ENCODE peak calls at places on chromosomes 7 and 10, in seven cellular contexts. One of them, this sample, is unnamed.

GRCh38 chr7:100803398-100804161 is 23.7 kb downstream of the EPHB4 start:
- DNase-seq in LHCN-M2: peak
- DNase-seq in EL: peak
- DNase-seq in aorta: peak
- DNase-seq in T47D: peak
- DNase-seq in foreskin keratinocyte: peak
- DNase-seq in activated CD8-positive, alpha-beta memory T cell treated with anti-CD3 and anti-CD28 coated beads for 48 hours: no peak
- DNase-seq in this sample: peak

GRCh38 chr7:11830582-11831382 is 1.2 kb downstream of the THSD7A start:
- DNase-seq in LHCN-M2: peak
- DNase-seq in EL: no peak
- DNase-seq in aorta: no peak
- DNase-seq in T47D: peak
- DNase-seq in foreskin keratinocyte: no peak
- DNase-seq in activated CD8-positive, alpha-beta memory T cell treated with anti-CD3 and anti-CD28 coated beads for 48 hours: no peak
- DNase-seq in this sample: no peak

GRCh38 chr10:6530211-6530840 is 49.8 kb downstream of the PRKCQ start:
- DNase-seq in LHCN-M2: no peak
- DNase-seq in EL: no peak
- DNase-seq in aorta: no peak
- DNase-seq in T47D: no peak
- DNase-seq in foreskin keratinocyte: no peak
- DNase-seq in activated CD8-positive, alpha-beta memory T cell treated with anti-CD3 and anti-CD28 coated beads for 48 hours: peak
- DNase-seq in this sample: no peak

GRCh38 chr7:23168111-23168885 is 13.6 kb upstream of the NUP42 start:
- DNase-seq in LHCN-M2: no peak
- DNase-seq in EL: no peak
- DNase-seq in aorta: no peak
- DNase-seq in T47D: no peak
- DNase-seq in foreskin keratinocyte: no peak
- DNase-seq in activated CD8-positive, alpha-beta memory T cell treated with anti-CD3 and anti-CD28 coated beads for 48 hours: no peak
- DNase-seq in this sample: no peak

GRCh38 chr7:45924283-45924682 is 3.2 kb upstream of the IGFBP3 start:
- DNase-seq in LHCN-M2: peak
- DNase-seq in EL: peak
- DNase-seq in aorta: peak
- DNase-seq in T47D: no peak
- DNase-seq in foreskin keratinocyte: peak
- DNase-seq in activated CD8-positive, alpha-beta memory T cell treated with anti-CD3 and anti-CD28 coated beads for 48 hours: no peak
- DNase-seq in this sample: no peak

GRCh38 chr10:67978749-67979148 is 94.3 kb downstream of the SIRT1 start:
- DNase-seq in LHCN-M2: no peak
- DNase-seq in EL: no peak
- DNase-seq in aorta: no peak
- DNase-seq in T47D: no peak
- DNase-seq in foreskin keratinocyte: no peak
- DNase-seq in activated CD8-positive, alpha-beta memory T cell treated with anti-CD3 and anti-CD28 coated beads for 48 hours: no peak
- DNase-seq in this sample: no peak

GRCh38 chr7:17371656-17372524 is 73.4 kb downstream of the AHR start:
- DNase-seq in LHCN-M2: peak
- DNase-seq in EL: peak
- DNase-seq in aorta: no peak
- DNase-seq in T47D: no peak
- DNase-seq in foreskin keratinocyte: peak
- DNase-seq in activated CD8-positive, alpha-beta memory T cell treated with anti-CD3 and anti-CD28 coated beads for 48 hours: no peak
- DNase-seq in this sample: no peak

GRCh38 chr10:71278691-71279588 is 40.1 kb upstream of the SLC29A3 start:
- DNase-seq in LHCN-M2: no peak
- DNase-seq in EL: no peak
- DNase-seq in aorta: no peak
- DNase-seq in T47D: no peak
- DNase-seq in foreskin keratinocyte: no peak
- DNase-seq in activated CD8-positive, alpha-beta memory T cell treated with anti-CD3 and anti-CD28 coated beads for 48 hours: no peak
- DNase-seq in this sample: no peak

GRCh38 chr10:69506487-69506833 is 55.2 kb downstream of the TSPAN15 start:
- DNase-seq in LHCN-M2: no peak
- DNase-seq in EL: no peak
- DNase-seq in aorta: no peak
- DNase-seq in T47D: no peak
- DNase-seq in foreskin keratinocyte: no peak
- DNase-seq in activated CD8-positive, alpha-beta memory T cell treated with anti-CD3 and anti-CD28 coated beads for 48 hours: no peak
- DNase-seq in this sample: no peak

GRCh38 chr7:98100088-98100487 is 6.6 kb upstream of the LMTK2 start:
- DNase-seq in LHCN-M2: no peak
- DNase-seq in EL: no peak
- DNase-seq in aorta: no peak
- DNase-seq in T47D: no peak
- DNase-seq in foreskin keratinocyte: no peak
- DNase-seq in activated CD8-positive, alpha-beta memory T cell treated with anti-CD3 and anti-CD28 coated beads for 48 hours: no peak
- DNase-seq in this sample: no peak

GRCh38 chr10:97222346-97222961 is 36.7 kb upstream of the SLIT1 start:
- DNase-seq in LHCN-M2: no peak
- DNase-seq in EL: no peak
- DNase-seq in aorta: no peak
- DNase-seq in T47D: no peak
- DNase-seq in foreskin keratinocyte: no peak
- DNase-seq in activated CD8-positive, alpha-beta memory T cell treated with anti-CD3 and anti-CD28 coated beads for 48 hours: no peak
- DNase-seq in this sample: no peak

GRCh38 chr10:18226336-18226735 is 86.1 kb downstream of the CACNB2 start:
- DNase-seq in LHCN-M2: no peak
- DNase-seq in EL: no peak
- DNase-seq in aorta: no peak
- DNase-seq in T47D: no peak
- DNase-seq in foreskin keratinocyte: no peak
- DNase-seq in activated CD8-positive, alpha-beta memory T cell treated with anti-CD3 and anti-CD28 coated beads for 48 hours: no peak
- DNase-seq in this sample: no peak

GRCh38 chr7:75971961-75972763 is 22.2 kb downstream of the TMEM120A start:
- DNase-seq in LHCN-M2: peak
- DNase-seq in EL: no peak
- DNase-seq in aorta: peak
- DNase-seq in T47D: no peak
- DNase-seq in foreskin keratinocyte: no peak
- DNase-seq in activated CD8-positive, alpha-beta memory T cell treated with anti-CD3 and anti-CD28 coated beads for 48 hours: no peak
- DNase-seq in this sample: peak

GRCh38 chr10:123913688-123914268 is 22.2 kb upstream of the CPXM2 start:
- DNase-seq in LHCN-M2: no peak
- DNase-seq in EL: peak
- DNase-seq in aorta: peak
- DNase-seq in T47D: no peak
- DNase-seq in foreskin keratinocyte: no peak
- DNase-seq in activated CD8-positive, alpha-beta memory T cell treated with anti-CD3 and anti-CD28 coated beads for 48 hours: no peak
- DNase-seq in this sample: no peak

GRCh38 chr10:32367793-32368453 is 21.0 kb upstream of the EPC1 start:
- DNase-seq in LHCN-M2: peak
- DNase-seq in EL: peak
- DNase-seq in aorta: peak
- DNase-seq in T47D: no peak
- DNase-seq in foreskin keratinocyte: no peak
- DNase-seq in activated CD8-positive, alpha-beta memory T cell treated with anti-CD3 and anti-CD28 coated beads for 48 hours: no peak
- DNase-seq in this sample: no peak

GRCh38 chr10:112247791-112248190 is 35.4 kb upstream of the TECTB start:
- DNase-seq in LHCN-M2: no peak
- DNase-seq in EL: no peak
- DNase-seq in aorta: no peak
- DNase-seq in T47D: no peak
- DNase-seq in foreskin keratinocyte: no peak
- DNase-seq in activated CD8-positive, alpha-beta memory T cell treated with anti-CD3 and anti-CD28 coated beads for 48 hours: no peak
- DNase-seq in this sample: no peak

GRCh38 chr10:26448706-26449435 is 10.7 kb downstream of the APBB1IP start:
- DNase-seq in LHCN-M2: no peak
- DNase-seq in EL: no peak
- DNase-seq in aorta: no peak
- DNase-seq in T47D: no peak
- DNase-seq in foreskin keratinocyte: no peak
- DNase-seq in activated CD8-positive, alpha-beta memory T cell treated with anti-CD3 and anti-CD28 coated beads for 48 hours: no peak
- DNase-seq in this sample: no peak